ENCODE peak calls at places on chromosomes 13 and 19, in eight cellular contexts. V is stimulated activated naive B cell treated with anti-CD40 and anti-IgM and Interleukin-4, amounts not matched to agents 10 μg/mL and 1 μg/mL and 100 μg/mL, for 72 hours; F is HT-29; U is substantia nigra; Z is SK-N-SH; G is ELR; B is mucosa of gallbladder; A is DMS79. D is an unnamed sample.

GRCh38 chr19:47863514-47863936 is 4.5 kb downstream of the TPRX2 start:
- DNase-seq in V (peak), F (peak), U (peak), Z (peak), G (peak), B (peak), A (peak), D (peak)

GRCh38 chr19:49344516-49345423 is 9.6 kb downstream of the CD37 start:
- DNase-seq in V (no peak), F (no peak), U (no peak), Z (no peak), G (no peak), B (no peak), A (no peak), D (peak)

GRCh38 chr13:93539914-93540313 is 313.3 kb downstream of the GPC6 start:
- DNase-seq in V (no peak), F (no peak), U (no peak), Z (no peak), G (no peak), B (no peak), A (no peak), D (no peak)

GRCh38 chr19:16573925-16574324 is 1.7 kb upstream of the SLC35E1 start:
- DNase-seq in V (no peak), F (no peak), U (no peak), Z (no peak), G (no peak), B (no peak), A (no peak), D (peak)

GRCh38 chr13:46184277-46184699 is 2.3 kb upstream of the LCP1 start:
- DNase-seq in V (peak), F (peak), U (peak), Z (peak), G (peak), B (peak), A (no peak), D (no peak)

GRCh38 chr13:44263920-44264610 is 109.6 kb upstream of the SERP2 start:
- DNase-seq in V (no peak), F (no peak), U (no peak), Z (no peak), G (no peak), B (no peak), A (no peak), D (no peak)

GRCh38 chr13:79995334-79995733 is 345.6 kb downstream of the SPRY2 start:
- DNase-seq in V (no peak), F (no peak), U (no peak), Z (no peak), G (peak), B (no peak), A (no peak), D (peak)

GRCh38 chr13:84873951-84874350 is 925.3 kb downstream of the SLITRK6 start:
- DNase-seq in V (no peak), F (no peak), U (no peak), Z (no peak), G (no peak), B (no peak), A (no peak), D (no peak)

GRCh38 chr13:23899555-23899954 is 2.3 kb upstream of the C1QTNF9B start:
- DNase-seq in V (no peak), F (peak), U (no peak), Z (peak), G (peak), B (peak), A (no peak), D (peak)

GRCh38 chr13:90710355-90710754 is 637.1 kb upstream of the MIR17HG start:
- DNase-seq in V (no peak), F (no peak), U (no peak), Z (no peak), G (no peak), B (no peak), A (no peak), D (no peak)

GRCh38 chr13:108270442-108270841 is 924 bp downstream of the TNFSF13B start:
- DNase-seq in V (no peak), F (no peak), U (no peak), Z (peak), G (no peak), B (no peak), A (no peak), D (no peak)

GRCh38 chr13:113656831-113657671 is 947 bp downstream of the ATP4B start:
- DNase-seq in V (no peak), F (no peak), U (no peak), Z (no peak), G (no peak), B (no peak), A (no peak), D (peak)

GRCh38 chr19:49387936-49388372 is at the start of gene KASH5:
- DNase-seq in V (peak), F (no peak), U (peak), Z (peak), G (no peak), B (peak), A (no peak), D (peak)

GRCh38 chr13:30510811-30511371 is 45.2 kb upstream of the HMGB1 start:
- DNase-seq in V (no peak), F (no peak), U (no peak), Z (no peak), G (no peak), B (no peak), A (no peak), D (no peak)

GRCh38 chr19:46349311-46349993 is 2.6 kb downstream of the PPP5C start:
- DNase-seq in V (no peak), F (no peak), U (no peak), Z (no peak), G (no peak), B (no peak), A (no peak), D (peak)

D was measured in osteoblast.